ENCODE peak calls at places on chromosomes 4 and X, in six cellular contexts. One of them, this sample, is unnamed.
A peak's percentile ranks its signal among the peaks of the same experiment; 100 is the strongest.

GRCh38 chr4:140839888-140840790 is 84.0 kb upstream of the TBC1D9 start:
- DNase-seq in K562: no peak
- DNase-seq in HEK293T: no peak
- DNase-seq in GM12878: no peak
- DNase-seq in H1: no peak
- DNase-seq in HCT116: no peak
- DNase-seq in this sample: no peak

GRCh38 chrX:145178268-145178667 is 69.0 kb upstream of the SPANXN1 start:
- DNase-seq in HEK293T: no peak
- DNase-seq in H1: no peak
- DNase-seq in HCT116: no peak
- DNase-seq in GM12878: no peak
- DNase-seq in K562: no peak
- DNase-seq in this sample: no peak

GRCh38 chrX:13377537-13377936 is 57.7 kb upstream of the ATXN3L start:
- DNase-seq in H1: no peak
- DNase-seq in HCT116: no peak
- DNase-seq in HEK293T: no peak
- DNase-seq in GM12878: no peak
- DNase-seq in K562: peak; percentile 16
- DNase-seq in this sample: no peak

GRCh38 chr4:54545663-54546424 is 111.9 kb upstream of the KIT start:
- DNase-seq in K562: no peak
- DNase-seq in HEK293T: no peak
- DNase-seq in H1: no peak
- DNase-seq in GM12878: no peak
- DNase-seq in HCT116: no peak
- DNase-seq in this sample: no peak

GRCh38 chrX:12657433-12657832 is 133.8 kb upstream of the PRPS2 start:
- DNase-seq in GM12878: no peak
- DNase-seq in HCT116: no peak
- DNase-seq in H1: no peak
- DNase-seq in HEK293T: no peak
- DNase-seq in K562: no peak
- DNase-seq in this sample: no peak

GRCh38 chr4:108355523-108356208 is 186.9 kb upstream of the LEF1 start:
- DNase-seq in HEK293T: no peak
- DNase-seq in K562: peak; percentile 38
- DNase-seq in GM12878: no peak
- DNase-seq in H1: no peak
- DNase-seq in HCT116: no peak
- DNase-seq in this sample: no peak

GRCh38 chr4:98510757-98511517 is 147.5 kb downstream of the TSPAN5 start:
- DNase-seq in GM12878: no peak
- DNase-seq in HCT116: no peak
- DNase-seq in HEK293T: no peak
- DNase-seq in H1: no peak
- DNase-seq in K562: no peak
- DNase-seq in this sample: no peak

GRCh38 chrX:37332987-37333658 is 16.0 kb upstream of the PRRG1 start:
- DNase-seq in H1: no peak
- DNase-seq in HEK293T: no peak
- DNase-seq in HCT116: no peak
- DNase-seq in K562: no peak
- DNase-seq in GM12878: no peak
- DNase-seq in this sample: no peak

GRCh38 chr4:71184195-71184781 is 154.5 kb upstream of the SLC4A4 start:
- DNase-seq in HEK293T: peak; percentile 53
- DNase-seq in HCT116: peak; percentile 63
- DNase-seq in GM12878: peak; percentile 13
- DNase-seq in H1: no peak
- DNase-seq in K562: peak; percentile 61
- DNase-seq in this sample: peak; percentile 29

GRCh38 chrX:111352424-111352823 is 59.6 kb downstream of the DCX start:
- DNase-seq in GM12878: no peak
- DNase-seq in HEK293T: no peak
- DNase-seq in H1: no peak
- DNase-seq in K562: no peak
- DNase-seq in HCT116: no peak
- DNase-seq in this sample: no peak

GRCh38 chr4:98491862-98492554 is 166.4 kb downstream of the TSPAN5 start:
- DNase-seq in H1: no peak
- DNase-seq in HEK293T: no peak
- DNase-seq in K562: no peak
- DNase-seq in GM12878: no peak
- DNase-seq in HCT116: no peak
- DNase-seq in this sample: no peak

GRCh38 chrX:110082156-110082555 is 79.2 kb downstream of the TMEM164 start:
- DNase-seq in H1: no peak
- DNase-seq in HEK293T: no peak
- DNase-seq in GM12878: no peak
- DNase-seq in K562: no peak
- DNase-seq in HCT116: no peak
- DNase-seq in this sample: no peak

GRCh38 chr4:78653655-78654054 is 102.1 kb downstream of the ANXA3 start:
- DNase-seq in HEK293T: peak; percentile 13
- DNase-seq in K562: peak; percentile 61
- DNase-seq in H1: no peak
- DNase-seq in GM12878: no peak
- DNase-seq in HCT116: no peak
- DNase-seq in this sample: no peak

GRCh38 chrX:31199770-31200114 is 127.9 kb upstream of the FTHL17 start:
- DNase-seq in HCT116: no peak
- DNase-seq in K562: no peak
- DNase-seq in GM12878: no peak
- DNase-seq in HEK293T: no peak
- DNase-seq in H1: no peak
- DNase-seq in this sample: no peak

DNA sequence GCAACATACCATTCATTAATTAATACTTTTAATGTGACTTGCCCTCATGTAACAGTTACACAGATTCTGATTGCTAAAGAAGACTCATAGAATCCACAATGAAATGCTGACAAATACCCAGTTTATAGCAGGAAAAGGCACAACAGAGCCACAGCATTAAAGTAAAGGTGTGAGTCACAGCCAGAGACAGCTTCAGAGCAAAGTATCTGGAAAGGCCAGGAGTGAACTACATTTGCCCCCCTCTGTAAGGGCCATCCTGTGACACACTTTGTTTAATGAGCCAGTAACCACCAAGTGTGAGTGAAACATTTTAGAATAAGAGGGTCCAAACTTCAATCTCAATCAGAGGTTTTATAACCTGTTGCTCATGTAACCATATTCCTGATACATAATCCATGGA is 133.8 kb upstream of the TACR3 start:
- DNase-seq in H1: no peak
- DNase-seq in HEK293T: no peak
- DNase-seq in HCT116: no peak
- DNase-seq in K562: no peak
- DNase-seq in GM12878: no peak
- DNase-seq in this sample: no peak
- TF ChIP-seq SP1 in H1: no peak
- TF ChIP-seq SP1 in HEK293T: no peak
- TF ChIP-seq SP1 in HCT116: no peak
- TF ChIP-seq SP1 in K562: no peak
- TF ChIP-seq SP1 in GM12878: no peak
- TF ChIP-seq SP1 in this sample: no peak

GRCh38 chr4:41665808-41666207 is 82.7 kb downstream of the PHOX2B start:
- DNase-seq in HEK293T: no peak
- DNase-seq in K562: no peak
- DNase-seq in H1: no peak
- DNase-seq in GM12878: no peak
- DNase-seq in HCT116: no peak
- DNase-seq in this sample: no peak

GRCh38 chr4:41670982-41671381 is 77.5 kb downstream of the PHOX2B start:
- DNase-seq in HEK293T: no peak
- DNase-seq in HCT116: no peak
- DNase-seq in GM12878: no peak
- DNase-seq in H1: no peak
- DNase-seq in K562: no peak
- DNase-seq in this sample: no peak

GRCh38 chr4:41668024-41668423 is 80.5 kb downstream of the PHOX2B start:
- DNase-seq in H1: no peak
- DNase-seq in HCT116: no peak
- DNase-seq in K562: no peak
- DNase-seq in GM12878: no peak
- DNase-seq in HEK293T: no peak
- DNase-seq in this sample: no peak

GRCh38 chr4:41670530-41670929 is 78.0 kb downstream of the PHOX2B start:
- DNase-seq in HCT116: no peak
- DNase-seq in H1: no peak
- DNase-seq in K562: no peak
- DNase-seq in GM12878: no peak
- DNase-seq in HEK293T: no peak
- DNase-seq in this sample: no peak
- TF ChIP-seq SP1 in HCT116: no peak
- TF ChIP-seq SP1 in H1: no peak
- TF ChIP-seq SP1 in K562: no peak
- TF ChIP-seq SP1 in GM12878: no peak
- TF ChIP-seq SP1 in HEK293T: no peak
- TF ChIP-seq SP1 in this sample: no peak

GRCh38 chr4:163679189-163679588 is 184.7 kb downstream of the TMA16 start:
- DNase-seq in K562: peak; percentile 5
- DNase-seq in HCT116: no peak
- DNase-seq in GM12878: no peak
- DNase-seq in HEK293T: peak; percentile 23
- DNase-seq in H1: no peak
- DNase-seq in this sample: no peak
- TF ChIP-seq SP1 in K562: no peak
- TF ChIP-seq SP1 in HCT116: no peak
- TF ChIP-seq SP1 in GM12878: no peak
- TF ChIP-seq SP1 in HEK293T: no peak
- TF ChIP-seq SP1 in H1: no peak
- TF ChIP-seq SP1 in this sample: no peak

DNA sequence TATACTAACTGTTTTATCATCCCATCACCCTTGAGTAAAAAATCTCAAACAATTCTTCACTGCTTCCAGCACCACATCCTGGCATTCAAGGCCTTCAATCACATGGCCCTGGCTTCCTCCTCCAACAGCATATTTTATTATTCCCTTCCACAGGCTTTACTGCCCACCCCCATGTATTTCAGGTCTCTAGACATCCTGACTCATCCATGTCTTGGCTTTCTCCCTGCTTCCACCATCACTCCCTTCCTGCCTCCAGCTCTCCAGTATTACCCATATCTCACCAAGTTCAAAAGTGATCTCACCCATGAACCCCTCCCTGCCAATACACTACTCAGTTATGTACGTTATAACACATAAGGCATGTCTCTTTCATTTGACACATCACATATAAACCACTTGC is 34.7 kb upstream of the PLAC1 start:
- DNase-seq in HEK293T: no peak
- DNase-seq in H1: no peak
- DNase-seq in K562: no peak
- DNase-seq in HCT116: no peak
- DNase-seq in GM12878: no peak
- DNase-seq in this sample: no peak
- TF ChIP-seq SP1 in HEK293T: no peak
- TF ChIP-seq SP1 in H1: no peak
- TF ChIP-seq SP1 in K562: no peak
- TF ChIP-seq SP1 in HCT116: no peak
- TF ChIP-seq SP1 in GM12878: no peak
- TF ChIP-seq SP1 in this sample: no peak

GRCh38 chrX:24506082-24506481 is 41.0 kb downstream of the PDK3 start:
- DNase-seq in HEK293T: no peak
- DNase-seq in GM12878: peak; percentile 12
- DNase-seq in HCT116: no peak
- DNase-seq in K562: peak; percentile 3
- DNase-seq in H1: no peak
- DNase-seq in this sample: no peak
- TF ChIP-seq SP1 in HEK293T: no peak
- TF ChIP-seq SP1 in GM12878: no peak
- TF ChIP-seq SP1 in HCT116: no peak
- TF ChIP-seq SP1 in K562: no peak
- TF ChIP-seq SP1 in H1: no peak
- TF ChIP-seq SP1 in this sample: no peak